ENCODE peak calls at places on chromosomes 7 and 10, in four cellular contexts. X, B, R and L are unnamed samples.

GRCh38 chr7:100247152-100247757 is 27.5 kb downstream of the PVRIG start:
- DNase-seq in B (no peak), X (peak; percentile 97), R (peak; percentile 52), L (peak; percentile 65)

GRCh38 chr10:62852961-62853702 is 37.0 kb upstream of the EGR2 start:
- DNase-seq in R (no peak), B (peak; percentile 87), X (no peak), L (no peak)

GRCh38 chr7:106329971-106330733 is 45.4 kb upstream of the NAMPT start:
- DNase-seq in X (no peak), R (peak; percentile 73), B (no peak), L (peak; percentile 61)

GRCh38 chr7:110774066-110774465 is 316.9 kb upstream of the LRRN3 start:
- DNase-seq in X (no peak), B (no peak), R (no peak), L (no peak)

GRCh38 chr10:13959443-13960359 is 371.0 kb downstream of the FRMD4A start:
- DNase-seq in R (no peak), B (no peak), X (no peak), L (no peak)

GRCh38 chr10:70737977-70738376 is 47.2 kb downstream of the TBATA start:
- DNase-seq in B (no peak), R (no peak), X (no peak), L (no peak)

GRCh38 chr7:113486548-113486947 is 368.2 kb upstream of the SMIM30 start:
- DNase-seq in R (no peak), B (no peak), X (no peak), L (no peak)

GRCh38 chr10:351770-352318 is 216.6 kb downstream of the ZMYND11 start:
- DNase-seq in R (no peak), B (no peak), X (no peak), L (no peak)

GRCh38 chr10:68301790-68302502 is 29.9 kb upstream of the HNRNPH3 start:
- DNase-seq in R (peak; percentile 71), X (peak; percentile 72), B (peak; percentile 64), L (peak; percentile 68)

GRCh38 chr7:147556317-147556716 is 1034.2 kb upstream of the C7orf33 start:
- DNase-seq in R (no peak), X (no peak), B (no peak), L (no peak)

GRCh38 chr7:75638607-75639070 is 100.1 kb downstream of the HIP1 start:
- DNase-seq in B (no peak), R (peak; percentile 35), X (no peak), L (peak; percentile 55)

GRCh38 chr10:91006752-91007346 is 86.0 kb upstream of the ANKRD1 start:
- DNase-seq in X (no peak), B (peak; percentile 89), R (no peak), L (no peak)

GRCh38 chr7:15864260-15864991 is 177.9 kb upstream of the MEOX2 start:
- DNase-seq in B (no peak), X (no peak), R (no peak), L (no peak)

GRCh38 chr7:147279951-147280350 is 1163.3 kb downstream of the CNTNAP2 start:
- DNase-seq in R (no peak), X (no peak), B (no peak), L (no peak)

GRCh38 chr7:1455241-1455939 is 3.9 kb downstream of the MICALL2 start:
- DNase-seq in X (no peak), R (no peak), B (no peak), L (no peak)

GRCh38 chr7:70208236-70209063 is 610.2 kb downstream of the AUTS2 start:
- DNase-seq in R (no peak), B (no peak), X (peak; percentile 4), L (no peak)

GRCh38 chr10:120460191-120460590 is 3.2 kb downstream of the PLPP4 start:
- DNase-seq in B (no peak), R (no peak), X (no peak), L (no peak)

GRCh38 chr10:18140149-18140956 is at the start of gene CACNB2:
- DNase-seq in B (no peak), R (peak; percentile 57), X (peak; percentile 29), L (peak; percentile 68)

GRCh38 chr10:102434251-102434913 is 2.0 kb upstream of the CUEDC2 start:
- DNase-seq in R (peak; percentile 84), B (no peak), X (no peak), L (peak; percentile 65)

GRCh38 chr10:110584006-110584405 is 16.5 kb downstream of the SMC3 start:
- DNase-seq in B (no peak), R (no peak), X (no peak), L (no peak)

GRCh38 chr7:47557986-47558670 is 23.8 kb downstream of the TNS3 start:
- DNase-seq in B (no peak), X (no peak), R (no peak), L (no peak)

GRCh38 chr10:104088239-104088638 is 2.6 kb upstream of the COL17A1 start:
- DNase-seq in R (no peak), B (no peak), X (no peak), L (no peak)

GRCh38 chr7:7148799-7149481 is 33.4 kb upstream of the C1GALT1 start:
- DNase-seq in X (no peak), R (peak; percentile 37), B (no peak), L (peak; percentile 65)

GRCh38 chr7:131882321-131882720 is 325.9 kb upstream of the PODXL start:
- DNase-seq in B (no peak), X (no peak), R (no peak), L (no peak)

GRCh38 chr10:72319416-72320254 is 35.1 kb downstream of the DNAJB12 start:
- DNase-seq in B (peak; percentile 96), R (peak; percentile 96), X (peak; percentile 94), L (peak; percentile 94)

GRCh38 chr7:70419816-70420215 is 712.1 kb upstream of the GALNT17 start:
- DNase-seq in R (no peak), X (no peak), B (no peak), L (no peak)

GRCh38 chr10:133012573-133013359 is 70.4 kb upstream of the CFAP46 start:
- DNase-seq in R (no peak), X (no peak), B (no peak), L (no peak)

GRCh38 chr7:41010418-41010817 is 692.5 kb downstream of the INHBA start:
- DNase-seq in X (no peak), B (no peak), R (no peak), L (no peak)

GRCh38 chr7:80429186-80429585 is 82.7 kb downstream of the GNAT3 start:
- DNase-seq in B (no peak), X (no peak), R (no peak), L (no peak)

GRCh38 chr7:156113733-156114132 is 301.5 kb upstream of the SHH start:
- DNase-seq in B (no peak), X (no peak), R (no peak), L (no peak)

GRCh38 chr7:99631311-99632109 is 14.8 kb downstream of the ZSCAN25 start:
- DNase-seq in X (peak; percentile 56), B (no peak), R (peak; percentile 8), L (peak; percentile 14)

GRCh38 chr10:70048309-70048708 is 4.3 kb upstream of the MACROH2A2 start:
- DNase-seq in R (no peak), X (no peak), B (no peak), L (no peak)

DNA sequence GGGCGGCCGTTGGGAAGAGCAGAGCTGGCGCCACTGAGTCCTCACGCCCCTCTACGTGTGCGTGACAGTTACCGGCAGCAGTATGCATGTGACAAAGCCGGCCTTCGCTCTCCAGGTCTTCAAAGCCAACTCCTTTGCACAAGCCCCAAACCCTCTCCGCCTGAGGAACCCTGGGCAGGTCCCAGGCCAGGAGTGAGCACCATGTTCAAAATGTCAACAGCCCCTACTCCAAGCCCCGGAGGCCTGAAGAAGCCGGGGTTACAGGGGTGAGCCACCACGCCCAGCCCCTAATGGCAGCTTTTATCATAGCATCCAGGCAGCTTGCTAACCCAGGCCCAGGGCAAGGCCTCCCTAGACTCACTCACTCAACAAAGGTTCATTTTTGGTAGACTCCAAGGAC is 70.8 kb downstream of the OAT start:
- DNase-seq in B (no peak), R (no peak), X (no peak), L (no peak)
- TF ChIP-seq CTCF in B (no peak), R (no peak), X (no peak), L (no peak)

GRCh38 chr7:95395755-95396135 is 430 bp downstream of the PON3 start:
- DNase-seq in X (no peak), B (no peak), R (no peak), L (no peak)
- H3K4me3 ChIP-seq in X (peak overlapping the region; percentile 62), B (no peak overlapping the region), R (no peak overlapping the region), L (no peak overlapping the region)

DNA sequence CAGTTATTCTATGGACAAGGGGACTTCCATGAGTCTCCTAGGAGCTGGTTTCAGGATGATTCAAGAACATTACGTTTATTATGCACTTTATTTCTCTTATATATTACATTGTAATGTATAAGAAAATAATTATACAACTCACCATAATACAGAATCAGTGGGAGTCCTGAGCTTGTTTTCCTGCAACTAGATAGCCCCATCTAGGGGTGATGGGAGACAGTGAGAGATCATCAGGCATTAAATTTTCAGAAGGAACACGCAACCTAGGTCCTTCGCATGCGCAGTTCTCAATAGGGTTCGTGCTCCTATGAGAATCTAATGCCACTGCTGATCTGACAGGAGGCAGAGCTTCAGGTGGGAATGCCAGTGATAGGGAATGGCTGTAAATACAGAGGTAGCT is 137.9 kb downstream of the ANKRD30A start:
- DNase-seq in R (no peak), X (peak; percentile 66), B (no peak), L (no peak)
- TF ChIP-seq CTCF in R (no peak), X (peak; percentile 52), B (no peak), L (no peak)

GRCh38 chr10:100895346-100895745 is 17.4 kb upstream of the SLF2 start:
- DNase-seq in X (peak; percentile 17), B (no peak), R (no peak), L (no peak)

GRCh38 chr10:100894033-100894432 is 18.7 kb upstream of the SLF2 start:
- DNase-seq in X (peak; percentile 41), B (no peak), R (no peak), L (no peak)

GRCh38 chr10:100895896-100896295 is 16.9 kb upstream of the SLF2 start:
- DNase-seq in X (no peak), R (no peak), B (no peak), L (no peak)

GRCh38 chr10:100896876-100897461 is 15.8 kb upstream of the SLF2 start:
- DNase-seq in X (peak; percentile 66), B (no peak), R (no peak), L (no peak)

DNA sequence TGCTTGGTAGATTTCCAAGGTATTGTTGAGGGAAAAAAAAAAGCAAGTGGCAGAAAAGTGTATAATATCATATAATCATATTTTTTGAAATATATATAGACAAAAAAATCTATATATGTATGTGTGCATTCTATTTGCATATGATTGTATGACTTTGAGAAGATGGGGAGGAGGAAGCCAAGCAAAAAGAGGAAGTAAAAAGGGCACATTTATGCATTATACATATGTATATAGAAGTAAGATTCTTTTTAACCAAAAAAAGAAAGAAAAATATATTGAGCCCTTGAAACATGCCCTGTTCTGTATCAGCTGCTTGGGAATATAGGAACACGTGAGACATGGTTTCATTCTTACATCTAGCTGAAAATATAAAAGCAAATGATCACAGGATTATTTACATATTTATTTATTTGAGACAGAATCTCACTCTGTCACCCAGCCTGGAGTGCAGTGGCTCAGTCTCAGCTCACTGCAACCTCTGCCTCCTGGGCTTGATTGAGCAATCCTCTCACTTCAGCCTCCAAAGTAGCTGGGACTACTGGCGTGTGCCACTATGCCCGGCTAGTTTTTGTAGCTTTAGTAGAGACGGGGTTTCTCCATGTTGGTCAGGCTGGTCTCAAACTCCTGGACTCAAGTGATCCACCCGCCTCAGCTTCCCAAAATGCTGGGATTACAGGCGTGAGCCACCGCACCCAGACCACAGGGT is 18.0 kb upstream of the SLF2 start:
- DNase-seq in B (no peak), R (no peak), X (no peak), L (no peak)
- H3K4me3 ChIP-seq in B (no peak overlapping the region), R (no peak overlapping the region), X (no peak overlapping the region), L (no peak overlapping the region)

GRCh38 chr10:79414714-79415113 is 30.7 kb downstream of the ZCCHC24 start:
- DNase-seq in X (no peak), B (no peak), R (no peak), L (no peak)
- TF ChIP-seq CTCF in X (no peak), B (no peak), R (no peak), L (no peak)

GRCh38 chr10:80463868-80464267 is 9.8 kb downstream of the TSPAN14 start:
- DNase-seq in R (no peak), B (no peak), X (no peak), L (no peak)
- H3K4me3 ChIP-seq in R (no peak overlapping the region), B (no peak overlapping the region), X (no peak overlapping the region), L (no peak overlapping the region)